ENCODE peak calls at places on chromosomes 6 and 20, in four cellular contexts. C is heart right ventricle; B is pancreas; V is CD8-positive, alpha-beta T cell. K is an unnamed sample. For H3K36me3, the result is how much of the 10 kb centered on the place peaks cover.

GRCh38 chr20:44031001-44031574 is 116.4 kb downstream of the TOX2 start:
- DNase-seq in V (peak), B (no peak), C (no peak), K (no peak)

GRCh38 chr6:168093071-168093505 is 14.1 kb upstream of the FRMD1 start:
- DNase-seq in V (no peak), B (no peak), C (no peak), K (no peak)

GRCh38 chr6:114280239-114280982 is 62.4 kb downstream of the HS3ST5 start:
- DNase-seq in C (no peak), V (no peak), B (no peak), K (no peak)

GRCh38 chr6:107323133-107323785 is 136.1 kb downstream of the PDSS2 start:
- DNase-seq in B (no peak), V (no peak), C (no peak), K (no peak)

GRCh38 chr6:47153066-47153755 is 111.1 kb upstream of the ADGRF1 start:
- DNase-seq in C (no peak), B (peak), V (no peak), K (no peak)

GRCh38 chr6:101824551-101825345 is 431.2 kb downstream of the GRIK2 start:
- DNase-seq in V (no peak), B (no peak), C (no peak), K (no peak)

GRCh38 chr20:5831539-5832237 is 81.5 kb downstream of the SHLD1 start:
- DNase-seq in B (no peak), C (no peak), V (no peak), K (no peak)

GRCh38 chr6:36029464-36029863 is 1.9 kb downstream of the MAPK14 start:
- DNase-seq in C (no peak), V (no peak), B (no peak), K (no peak)

GRCh38 chr6:169169941-169170582 is 83.6 kb downstream of the THBS2 start:
- DNase-seq in B (no peak), C (no peak), V (no peak), K (peak)

GRCh38 chr20:32743237-32744112 is at the start of gene COMMD7:
- DNase-seq in B (peak), C (peak), V (peak), K (no peak)

GRCh38 chr20:53927990-53928389 is 142.4 kb downstream of the BCAS1 start:
- DNase-seq in B (no peak), V (no peak), C (no peak), K (no peak)

GRCh38 chr6:41200901-41201783 is at the start of gene TREML2:
- DNase-seq in B (no peak), V (no peak), C (no peak), K (no peak)

GRCh38 chr20:59253779-59254319 is 46.6 kb upstream of the EDN3 start:
- DNase-seq in B (no peak), V (peak), C (no peak), K (no peak)

GRCh38 chr6:5979650-5980427 is 26.9 kb downstream of the NRN1 start:
- DNase-seq in B (no peak), C (no peak), V (no peak), K (no peak)

GRCh38 chr6:21522773-21523490 is 70.6 kb upstream of the SOX4 start:
- DNase-seq in V (no peak), B (no peak), C (no peak), K (no peak)

GRCh38 chr6:159557046-159557445 is 136.0 kb downstream of the SOD2 start:
- DNase-seq in C (no peak), B (no peak), V (no peak), K (no peak)

GRCh38 chr6:160996316-160996715 is 4.7 kb downstream of the MAP3K4 start:
- DNase-seq in B (no peak), V (no peak), C (no peak), K (no peak)

GRCh38 chr6:35736982-35737412 is at the start of gene ARMC12:
- DNase-seq in V (no peak), C (no peak), B (no peak), K (no peak)

GRCh38 chr6:36671687-36672375 is 6.7 kb upstream of the CDKN1A start:
- DNase-seq in V (no peak), C (no peak), B (no peak), K (no peak)

GRCh38 chr6:155310596-155310995 is 3.7 kb downstream of the TFB1M start:
- DNase-seq in B (no peak), V (no peak), C (no peak), K (no peak)

GRCh38 chr6:63821442-63821841 is 185.8 kb downstream of the PHF3 start:
- DNase-seq in C (no peak), V (no peak), B (no peak), K (no peak)

GRCh38 chr20:46994341-46994740 is 99.7 kb downstream of the EYA2 start:
- DNase-seq in V (peak), C (no peak), B (peak), K (no peak)

GRCh38 chr6:117951783-117952182 is 44.7 kb downstream of the SLC35F1 start:
- DNase-seq in V (no peak), C (no peak), B (no peak), K (no peak)

GRCh38 chr6:110476046-110476849 is at the start of gene SLC22A16:
- DNase-seq in V (no peak), B (no peak), C (no peak), K (no peak)

GRCh38 chr6:55963301-55963700 is 87.9 kb upstream of the BMP5 start:
- DNase-seq in V (no peak), B (no peak), C (no peak), K (no peak)

GRCh38 chr6:166008441-166009369 is 158.9 kb downstream of the TBXT start:
- DNase-seq in C (peak), B (no peak), V (no peak), K (no peak)

GRCh38 chr6:157864185-157864761 is 41.2 kb downstream of the SNX9 start:
- DNase-seq in B (no peak), C (no peak), V (no peak), K (no peak)

GRCh38 chr20:5077761-5078387 is 41.9 kb downstream of the PCNA start:
- DNase-seq in B (no peak), V (peak), C (no peak), K (no peak)

GRCh38 chr20:38433304-38433972 is 1.7 kb downstream of the SNHG17 start:
- DNase-seq in B (no peak), V (no peak), C (no peak), K (no peak)
- H3K36me3 ChIP-seq in B (under half), V (under half), C (under half), K (half or more)

GRCh38 chr20:50728981-50729874 is 2.2 kb upstream of the PARD6B start:
- DNase-seq in C (no peak), B (peak), V (no peak), K (no peak)

GRCh38 chr20:50731055-50731929 is at the start of gene PARD6B:
- DNase-seq in C (peak), V (peak), B (peak), K (peak)

GRCh38 chr20:50731930-50732690 is 730 bp downstream of the PARD6B start:
- DNase-seq in V (no peak), C (no peak), B (no peak), K (no peak)

GRCh38 chr20:50729925-50730764 is 1.2 kb upstream of the PARD6B start:
- DNase-seq in V (no peak), C (no peak), B (no peak), K (peak)

GRCh38 chr20:50730765-50731054 is 670 bp upstream of the PARD6B start:
- DNase-seq in C (no peak), V (no peak), B (no peak), K (no peak)
- H3K27ac ChIP-seq in C (peak), V (peak), B (peak), K (peak)

GRCh38 chr6:131023834-131024504 is 39.1 kb downstream of the EPB41L2 start:
- DNase-seq in C (no peak), B (no peak), V (no peak), K (no peak)
- H3K36me3 ChIP-seq in C (under half), B (under half), V (under half), K (under half)

GRCh38 chr6:3035397-3035796 is 32.9 kb upstream of the RIPK1 start:
- DNase-seq in V (no peak), B (no peak), C (no peak), K (no peak)

GRCh38 chr6:3036861-3037469 is 31.3 kb upstream of the RIPK1 start:
- DNase-seq in C (no peak), V (no peak), B (no peak), K (no peak)

GRCh38 chr6:3031857-3032256 is 32.2 kb downstream of the NQO2 start:
- DNase-seq in V (no peak), B (no peak), C (no peak), K (no peak)

GRCh38 chr6:3032986-3033385 is 33.3 kb downstream of the NQO2 start:
- DNase-seq in V (no peak), B (no peak), C (no peak), K (no peak)

DNA sequence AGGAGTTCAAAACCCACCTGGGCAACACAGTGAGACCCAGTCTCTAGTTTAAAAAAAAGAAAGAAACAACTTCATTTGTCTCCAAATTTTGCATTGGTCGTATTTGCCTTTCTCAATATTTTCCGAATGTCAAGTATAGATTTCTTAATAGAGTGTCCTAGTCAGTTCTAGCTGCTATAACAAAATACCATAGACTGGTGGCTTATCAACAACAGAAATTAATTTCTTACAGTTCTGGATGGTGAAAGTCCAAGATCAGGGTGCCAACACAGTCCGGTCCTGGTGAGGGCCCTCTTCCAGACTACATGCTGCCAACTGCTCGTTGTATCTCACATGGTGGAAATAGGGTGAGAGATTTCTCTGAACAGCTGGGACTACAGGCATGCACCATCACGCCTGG is 34.0 kb downstream of the NQO2 start:
- DNase-seq in V (no peak), B (no peak), C (no peak), K (no peak)
- H3K27ac ChIP-seq in V (no peak), B (no peak), C (no peak), K (no peak)